ENCODE peak calls at places on chromosome 20, in four cellular contexts. G is GM12878, B is H1, Y is HepG2. I is an unnamed sample. For H3K4me1, the result is how much of the 10 kb centered on the place peaks cover.

GRCh38 chr20:40897177-40897700 is 131.4 kb upstream of the TOP1 start:
- DNase-seq in B (no peak), G (no peak), Y (no peak), I (no peak)

GRCh38 chr20:24577271-24577909 is 108.0 kb downstream of the SYNDIG1 start:
- DNase-seq in B (no peak), G (no peak), Y (no peak), I (no peak)

GRCh38 chr20:49282584-49283171 is 4.8 kb upstream of the ZNFX1 start:
- DNase-seq in G (no peak), B (no peak), Y (no peak), I (no peak)

GRCh38 chr20:1377341-1377871 is 15.4 kb downstream of the FKBP1A start:
- DNase-seq in B (no peak), G (no peak), Y (no peak), I (no peak)

GRCh38 chr20:43459022-43459942 is 1.6 kb downstream of the SRSF6 start:
- DNase-seq in G (no peak), Y (no peak), B (no peak), I (no peak)

GRCh38 chr20:43749734-43750294 is 23.0 kb upstream of the GTSF1L start:
- DNase-seq in B (peak), G (peak), Y (peak), I (peak)

GRCh38 chr20:6533828-6534388 is 233.6 kb upstream of the BMP2 start:
- DNase-seq in B (no peak), G (no peak), Y (no peak), I (no peak)

GRCh38 chr20:61371501-61372150 is 119.6 kb downstream of the CDH4 start:
- DNase-seq in Y (no peak), B (no peak), G (no peak), I (no peak)

GRCh38 chr20:53654932-53655674 is 61.5 kb upstream of the ZNF217 start:
- DNase-seq in G (no peak), Y (no peak), B (no peak), I (no peak)

GRCh38 chr20:48898210-48898609 is 23.3 kb upstream of the ARFGEF2 start:
- DNase-seq in G (no peak), Y (no peak), B (no peak), I (no peak)

GRCh38 chr20:50141018-50141675 is 12.4 kb downstream of the PEDS1 start:
- DNase-seq in B (no peak), Y (no peak), G (no peak), I (no peak)

GRCh38 chr20:60137657-60138245 is 179.5 kb downstream of the CDH26 start:
- DNase-seq in G (no peak), B (peak), Y (no peak), I (peak)

GRCh38 chr20:51404297-51405060 is 138.0 kb downstream of the NFATC2 start:
- DNase-seq in B (no peak), G (peak), Y (no peak), I (no peak)

GRCh38 chr20:415820-416322 is 7.8 kb downstream of the RBCK1 start:
- DNase-seq in Y (no peak), G (no peak), B (no peak), I (no peak)

DNA sequence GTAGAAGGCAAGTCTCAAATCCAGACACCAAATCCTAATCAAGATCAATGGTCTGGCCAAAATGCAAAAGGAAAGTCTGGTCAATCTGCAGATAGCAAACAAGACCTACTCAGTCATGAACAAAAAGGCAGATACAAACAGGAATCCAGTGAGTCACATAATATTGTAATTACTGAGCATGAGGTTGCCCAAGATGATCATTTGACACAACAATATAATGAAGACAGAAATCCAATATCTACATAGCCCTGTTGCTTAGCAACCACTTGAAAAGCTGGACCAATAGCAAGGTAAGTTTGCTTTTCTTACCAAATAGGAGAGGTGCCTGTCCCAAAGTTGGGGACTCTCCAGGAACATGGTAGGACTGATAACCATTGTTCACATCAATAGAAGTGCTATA is 2.0 kb downstream of the SEMG2 start:
- DNase-seq in B (no peak), Y (no peak), G (no peak), I (no peak)
- TF ChIP-seq SUZ12 in B (no peak), Y (no peak), G (no peak), I (no peak)

GRCh38 chr20:58198384-58198783 is 30.1 kb downstream of the ANKRD60 start:
- DNase-seq in G (no peak), Y (no peak), B (no peak), I (no peak)

GRCh38 chr20:58196402-58197184 is 31.9 kb downstream of the ANKRD60 start:
- DNase-seq in Y (no peak), G (no peak), B (no peak), I (no peak)

GRCh38 chr20:58199058-58199457 is 29.4 kb downstream of the ANKRD60 start:
- DNase-seq in G (no peak), B (no peak), Y (no peak), I (no peak)

GRCh38 chr20:58195047-58195446 is 33.4 kb downstream of the ANKRD60 start:
- DNase-seq in Y (no peak), B (no peak), G (no peak), I (no peak)

DNA sequence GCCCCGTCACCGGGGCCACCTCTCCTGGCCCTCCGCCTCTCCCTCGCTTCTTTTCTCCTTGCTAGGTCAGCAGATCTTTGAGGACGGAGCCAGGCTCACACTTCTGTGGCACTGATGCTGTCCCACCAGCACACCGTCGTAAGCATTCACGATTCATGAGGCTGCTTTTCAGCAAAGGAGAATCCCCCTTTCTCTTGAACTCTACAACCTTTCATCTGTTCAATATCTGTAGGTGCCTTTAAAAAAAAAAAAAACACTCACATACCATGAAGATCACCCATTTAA is 31.3 kb downstream of the ANKRD60 start:
- DNase-seq in Y (no peak), G (no peak), B (no peak), I (no peak)
- H3K4me1 ChIP-seq in Y (under half), G (under half), B (under half), I (under half)

GRCh38 chr20:20369353-20370086 is 1.6 kb downstream of the INSM1 start:
- DNase-seq in B (no peak), Y (no peak), G (no peak), I (no peak)
- TF ChIP-seq SUZ12 in B (peak), Y (no peak), G (no peak), I (no peak)

DNA sequence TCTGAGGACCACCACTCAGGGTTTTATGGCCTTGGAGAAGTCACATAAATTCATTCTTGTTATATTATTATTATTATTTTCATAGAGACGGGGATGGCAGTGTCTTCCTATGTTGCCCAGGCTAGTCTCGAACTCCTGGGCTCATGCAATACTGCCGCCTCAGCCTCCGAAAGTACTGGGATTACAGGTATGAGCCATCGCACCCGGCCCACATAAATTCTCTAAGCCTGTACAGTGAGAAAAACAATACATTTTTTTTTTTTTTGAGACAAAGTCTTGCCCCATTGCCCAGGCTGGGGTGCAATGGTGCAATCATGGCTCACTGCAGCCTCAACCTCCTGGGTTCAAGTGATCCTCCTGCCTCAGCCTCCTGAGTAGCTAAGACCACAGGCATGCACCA is 753 bp upstream of the FASTKD5 start:
- DNase-seq in G (no peak), B (no peak), Y (no peak), I (no peak)
- H3K4me1 ChIP-seq in G (under half), B (under half), Y (half or more), I (under half)

GRCh38 chr20:37352611-37352980 is 6.7 kb downstream of the SRC start:
- DNase-seq in Y (no peak), B (no peak), G (no peak), I (no peak)
- TF ChIP-seq SUZ12 in Y (no peak), B (no peak), G (no peak), I (no peak)

GRCh38 chr20:31566332-31566657 is 38.8 kb upstream of the ID1 start:
- DNase-seq in Y (no peak), B (no peak), G (no peak), I (no peak)
- H3K4me1 ChIP-seq in Y (under half), B (under half), G (under half), I (under half)

GRCh38 chr20:34579191-34579661 is 20.7 kb downstream of the MAP1LC3A start:
- DNase-seq in G (no peak), B (no peak), Y (peak), I (no peak)
- TF ChIP-seq SUZ12 in G (no peak), B (no peak), Y (no peak), I (no peak)

GRCh38 chr20:62624325-62624690 is 18.0 kb upstream of the SLCO4A1 start:
- DNase-seq in Y (peak), B (no peak), G (no peak), I (no peak)
- H3K4me1 ChIP-seq in Y (half or more), B (under half), G (under half), I (under half)

DNA sequence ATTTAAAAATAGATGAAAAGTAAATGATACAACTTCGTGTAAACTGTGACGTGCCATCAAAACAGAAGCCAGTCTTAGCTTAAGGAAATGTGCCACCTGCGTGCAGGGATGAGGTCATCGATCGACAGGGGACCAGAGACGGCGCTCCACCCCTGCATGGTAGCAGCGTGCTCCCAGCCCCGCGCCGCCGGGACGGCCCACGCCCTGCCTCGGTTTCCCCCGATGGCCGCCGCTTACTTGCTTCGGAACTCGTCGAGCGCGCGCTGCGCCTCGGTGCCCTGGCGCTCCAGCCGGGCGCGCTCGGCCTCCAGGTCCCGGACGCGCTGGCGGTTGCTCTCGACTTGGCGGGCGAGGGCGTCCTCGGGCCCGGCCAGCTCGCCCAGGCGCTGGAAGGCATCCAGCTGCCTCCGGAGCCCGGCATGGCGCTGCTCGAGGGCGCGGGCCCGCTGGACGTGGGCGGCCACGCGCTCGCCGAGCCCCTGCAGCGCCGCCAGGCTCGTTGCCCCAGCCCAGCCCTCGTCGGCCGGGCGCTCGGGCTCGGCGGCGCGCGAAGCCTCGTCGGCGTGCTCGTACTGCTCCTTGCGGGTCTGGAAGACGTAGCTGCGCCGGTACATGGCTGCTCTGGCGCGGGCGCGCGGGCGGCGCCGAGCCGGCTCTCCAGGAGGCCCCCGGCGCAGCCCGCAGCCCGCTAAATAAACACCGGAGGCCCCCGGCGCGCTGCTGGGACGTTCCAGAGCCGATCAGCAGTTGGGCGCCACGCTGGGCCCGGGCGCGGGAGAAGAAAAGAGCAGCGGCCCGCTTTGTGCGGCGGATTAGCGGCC is at the start of gene BFSP1:
- DNase-seq in B (peak), Y (peak), G (no peak), I (peak)
- TF ChIP-seq SUZ12 in B (no peak), Y (no peak), G (no peak), I (no peak)

I was measured in NT2/D1.